ENCODE peak calls at places on chromosome 17, in four cellular contexts. A, N, L and W are unnamed samples.

GRCh38 chr17:59561042-59561441 is 4.4 kb upstream of the DHX40 start:
- DNase-seq in L (peak), N (peak), A (no peak), W (no peak)

GRCh38 chr17:42683407-42684031 is 1.2 kb downstream of the CNTNAP1 start:
- DNase-seq in L (no peak), A (no peak), N (no peak), W (peak)

GRCh38 chr17:41421116-41421515 is 3.3 kb downstream of the KRT37 start:
- DNase-seq in N (no peak), L (peak), A (no peak), W (no peak)

GRCh38 chr17:77875881-77876509 is 82.5 kb upstream of the TNRC6C start:
- DNase-seq in L (peak), A (no peak), N (no peak), W (no peak)

GRCh38 chr17:74951680-74952421 is 16.2 kb downstream of the OTOP3 start:
- DNase-seq in A (no peak), N (no peak), L (no peak), W (no peak)

GRCh38 chr17:8518346-8518745 is 82.7 kb downstream of the NDEL1 start:
- DNase-seq in N (no peak), A (no peak), L (no peak), W (no peak)

GRCh38 chr17:561118-561517 is 153.5 kb downstream of the VPS53 start:
- DNase-seq in N (no peak), L (peak), A (no peak), W (peak)

GRCh38 chr17:40819528-40820125 is 2.8 kb downstream of the KRT10 start:
- DNase-seq in L (peak), A (no peak), N (no peak), W (no peak)

GRCh38 chr17:72183194-72183685 is 62.4 kb downstream of the SOX9 start:
- DNase-seq in N (no peak), L (no peak), A (no peak), W (no peak)

GRCh38 chr17:69898606-69899005 is 176.4 kb upstream of the KCNJ16 start:
- DNase-seq in N (no peak), A (no peak), L (peak), W (no peak)

GRCh38 chr17:381941-382643 is 29.5 kb upstream of the RPH3AL start:
- DNase-seq in A (no peak), L (no peak), N (no peak), W (no peak)

GRCh38 chr17:77909236-77909635 is 49.3 kb upstream of the TNRC6C start:
- DNase-seq in N (no peak), L (no peak), A (no peak), W (no peak)

GRCh38 chr17:80963812-80964211 is 27.8 kb upstream of the CHMP6 start:
- DNase-seq in L (no peak), A (no peak), N (no peak), W (no peak)

GRCh38 chr17:68182940-68183551 is 64.8 kb upstream of the AMZ2 start:
- DNase-seq in A (peak), L (no peak), N (no peak), W (no peak)

GRCh38 chr17:31672161-31672819 is 186.8 kb downstream of the COPRS start:
- DNase-seq in N (no peak), A (no peak), L (peak), W (no peak)

GRCh38 chr17:12386240-12386639 is 279.4 kb upstream of the MYOCD start:
- DNase-seq in L (no peak), A (no peak), N (no peak), W (no peak)

GRCh38 chr17:64315032-64315490 is 52.0 kb upstream of the TEX2 start:
- DNase-seq in A (no peak), L (peak), N (no peak), W (no peak)

GRCh38 chr17:29931253-29931932 is 1.4 kb upstream of the SSH2 start:
- DNase-seq in N (peak), L (peak), A (peak), W (peak)

GRCh38 chr17:2157081-2157480 is 102.2 kb downstream of the HIC1 start:
- DNase-seq in N (no peak), A (no peak), L (peak), W (no peak)

GRCh38 chr17:72338847-72339790 is 218.3 kb downstream of the SOX9 start:
- DNase-seq in A (no peak), N (no peak), L (peak), W (no peak)

GRCh38 chr17:37218849-37219248 is 156.9 kb upstream of the C17orf78 start:
- DNase-seq in A (no peak), N (no peak), L (no peak), W (no peak)

GRCh38 chr17:67546578-67547527 is 169.8 kb downstream of the PITPNC1 start:
- DNase-seq in L (peak), A (no peak), N (no peak), W (no peak)

GRCh38 chr17:55219484-55219883 is 45.3 kb upstream of the HLF start:
- DNase-seq in A (no peak), N (no peak), L (no peak), W (no peak)

GRCh38 chr17:75848523-75849303 is 4.5 kb upstream of the UNC13D start:
- DNase-seq in N (peak), L (peak), A (peak), W (peak)

GRCh38 chr17:68175416-68175815 is 72.4 kb upstream of the AMZ2 start:
- DNase-seq in L (no peak), A (no peak), N (no peak), W (no peak)

GRCh38 chr17:74460996-74461395 is 5.4 kb upstream of the CD300A start:
- DNase-seq in L (no peak), N (no peak), A (no peak), W (no peak)

GRCh38 chr17:66313995-66314659 is 11.7 kb downstream of the PRKCA start:
- DNase-seq in N (no peak), A (no peak), L (no peak), W (no peak)

GRCh38 chr17:15092261-15092660 is 172.9 kb downstream of the PMP22 start:
- DNase-seq in L (no peak), A (no peak), N (no peak), W (no peak)

GRCh38 chr17:28968914-28969295 is 17.6 kb upstream of the PHF12 start:
- DNase-seq in L (no peak), N (no peak), A (no peak), W (no peak)

GRCh38 chr17:75778861-75779249 is 5.8 kb upstream of the UNK start:
- DNase-seq in N (no peak), A (peak), L (no peak), W (no peak)

GRCh38 chr17:64036198-64036922 is 15.9 kb upstream of the ICAM2 start:
- DNase-seq in N (peak), L (no peak), A (no peak), W (no peak)

GRCh38 chr17:28570716-28571254 is 539 bp downstream of the PIGS start:
- DNase-seq in L (peak), N (peak), A (peak), W (peak)

GRCh38 chr17:31857920-31858646 is 961 bp downstream of the COPRS start:
- DNase-seq in N (peak), A (no peak), L (peak), W (no peak)

GRCh38 chr17:29949708-29950107 is 8.3 kb downstream of the EFCAB5 start:
- DNase-seq in L (no peak), N (no peak), A (no peak), W (no peak)

GRCh38 chr17:78027121-78027520 is 68.6 kb downstream of the TNRC6C start:
- DNase-seq in N (no peak), A (no peak), L (no peak), W (no peak)

GRCh38 chr17:62085511-62086408 is 20.7 kb upstream of the MED13 start:
- DNase-seq in N (no peak), A (no peak), L (peak), W (no peak)

GRCh38 chr17:44171931-44172455 is 1.5 kb downstream of the ASB16 start:
- DNase-seq in L (no peak), N (no peak), A (no peak), W (no peak)

GRCh38 chr17:44167181-44167861 is 3.2 kb upstream of the ASB16 start:
- DNase-seq in L (no peak), A (no peak), N (no peak), W (no peak)

GRCh38 chr17:44170135-44170498 is 387 bp upstream of the ASB16 start:
- DNase-seq in N (no peak), L (no peak), A (no peak), W (no peak)

GRCh38 chr17:44174427-44174826 is 3.9 kb downstream of the ASB16 start:
- DNase-seq in N (no peak), A (no peak), L (no peak), W (no peak)

GRCh38 chr17:44170499-44171201 is at the start of gene ASB16:
- DNase-seq in L (peak), A (no peak), N (peak), W (no peak)
- H3K27ac ChIP-seq in L (no peak), A (no peak), N (peak), W (no peak)

GRCh38 chr17:49341356-49341755 is 20.7 kb downstream of the ZNF652 start:
- DNase-seq in A (no peak), N (no peak), L (no peak), W (no peak)

GRCh38 chr17:49344914-49345313 is 17.1 kb downstream of the ZNF652 start:
- DNase-seq in A (no peak), N (no peak), L (peak), W (no peak)

GRCh38 chr17:49343273-49343672 is 18.8 kb downstream of the ZNF652 start:
- DNase-seq in L (peak), A (no peak), N (no peak), W (no peak)

GRCh38 chr17:49339359-49339758 is 22.7 kb downstream of the ZNF652 start:
- DNase-seq in L (no peak), N (no peak), A (no peak), W (no peak)

DNA sequence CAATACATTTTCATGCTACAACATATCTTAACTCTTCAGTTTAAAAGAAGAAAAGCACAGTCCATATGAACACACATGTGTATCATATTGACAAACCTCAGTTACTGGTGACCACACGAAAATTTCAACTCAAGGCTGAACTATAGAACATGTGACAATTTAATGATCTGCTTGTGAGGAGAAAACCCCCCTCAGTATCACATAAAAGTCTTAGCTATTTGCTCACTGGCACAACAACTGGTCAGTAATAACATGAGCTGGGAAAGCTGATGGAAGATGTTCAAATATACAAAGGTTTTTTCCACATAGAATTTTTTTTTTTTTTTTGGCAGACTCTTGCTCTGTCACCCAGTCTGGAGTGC is 19.5 kb downstream of the ZNF652 start:
- DNase-seq in A (no peak), N (no peak), L (peak), W (no peak)
- H3K27ac ChIP-seq in A (no peak), N (no peak), L (no peak), W (no peak)

DNA sequence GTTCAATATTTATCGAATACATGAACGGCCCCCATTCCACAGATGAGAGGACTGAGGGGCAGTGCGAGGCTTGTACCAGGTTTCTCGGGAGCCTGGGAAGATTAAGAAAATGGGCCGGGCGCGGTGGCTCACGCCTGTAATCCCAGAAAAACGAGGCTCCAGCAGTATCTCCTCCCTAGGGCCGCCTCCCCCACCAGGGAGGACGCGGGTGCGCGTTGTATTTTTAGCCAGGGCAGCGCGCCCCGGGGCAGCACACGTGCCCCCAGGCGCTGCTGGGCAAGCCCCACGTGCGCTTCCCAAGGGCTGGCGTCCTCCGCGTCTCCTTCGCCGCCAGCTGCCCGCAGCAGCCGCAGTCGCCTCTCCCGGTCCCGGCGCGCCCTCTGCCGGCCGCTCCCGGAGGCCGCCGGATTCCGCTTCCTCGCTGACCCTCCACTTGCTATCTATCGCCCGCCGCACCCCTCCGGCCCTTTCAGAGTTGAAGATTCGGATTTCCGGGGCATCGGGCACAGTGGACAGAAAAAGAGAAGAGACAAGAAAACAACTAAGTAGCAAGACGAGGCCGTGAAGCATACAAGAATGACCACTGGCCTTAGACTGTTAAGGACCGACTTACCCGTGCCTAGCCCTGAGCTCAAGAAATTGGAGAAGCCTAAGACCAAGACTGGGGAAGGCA is 1.9 kb upstream of the YBX2 start:
- DNase-seq in A (peak), N (peak), L (peak), W (peak)
- H3K27ac ChIP-seq in A (no peak), N (no peak), L (no peak), W (no peak)

DNA sequence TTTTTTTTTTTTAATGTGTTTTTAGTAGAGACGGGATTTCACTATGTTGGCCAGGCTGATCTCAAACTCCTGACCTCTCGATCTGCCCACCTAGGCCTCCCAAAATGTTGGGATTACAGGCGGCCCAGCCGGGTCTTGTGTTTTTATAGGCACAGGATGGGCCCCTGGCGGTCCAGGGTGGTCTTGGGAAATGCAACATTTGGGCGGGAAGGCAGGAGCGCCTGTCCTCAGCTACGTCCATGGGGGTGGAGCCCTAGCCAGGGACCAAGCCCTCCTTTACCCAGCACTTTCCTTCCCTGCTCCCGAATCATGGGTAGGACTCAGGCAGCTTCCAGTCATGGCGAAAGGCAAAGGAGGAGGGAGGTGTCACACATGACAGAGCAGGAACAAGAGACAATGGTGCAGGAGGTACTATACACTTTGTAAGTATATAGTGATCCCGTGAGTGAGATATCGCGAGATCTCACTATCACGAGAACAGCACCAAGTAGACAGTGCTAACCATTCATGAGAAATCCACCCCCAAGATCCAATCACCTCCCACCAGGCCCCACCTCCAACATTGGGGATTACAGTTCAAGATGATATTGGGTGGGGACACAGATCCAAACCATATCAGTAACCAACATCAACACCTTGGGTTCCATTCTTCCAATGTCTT is 226.7 kb upstream of the WSCD1 start:
- DNase-seq in N (no peak), A (no peak), L (no peak), W (no peak)
- H3K27ac ChIP-seq in N (no peak), A (no peak), L (no peak), W (no peak)

DNA sequence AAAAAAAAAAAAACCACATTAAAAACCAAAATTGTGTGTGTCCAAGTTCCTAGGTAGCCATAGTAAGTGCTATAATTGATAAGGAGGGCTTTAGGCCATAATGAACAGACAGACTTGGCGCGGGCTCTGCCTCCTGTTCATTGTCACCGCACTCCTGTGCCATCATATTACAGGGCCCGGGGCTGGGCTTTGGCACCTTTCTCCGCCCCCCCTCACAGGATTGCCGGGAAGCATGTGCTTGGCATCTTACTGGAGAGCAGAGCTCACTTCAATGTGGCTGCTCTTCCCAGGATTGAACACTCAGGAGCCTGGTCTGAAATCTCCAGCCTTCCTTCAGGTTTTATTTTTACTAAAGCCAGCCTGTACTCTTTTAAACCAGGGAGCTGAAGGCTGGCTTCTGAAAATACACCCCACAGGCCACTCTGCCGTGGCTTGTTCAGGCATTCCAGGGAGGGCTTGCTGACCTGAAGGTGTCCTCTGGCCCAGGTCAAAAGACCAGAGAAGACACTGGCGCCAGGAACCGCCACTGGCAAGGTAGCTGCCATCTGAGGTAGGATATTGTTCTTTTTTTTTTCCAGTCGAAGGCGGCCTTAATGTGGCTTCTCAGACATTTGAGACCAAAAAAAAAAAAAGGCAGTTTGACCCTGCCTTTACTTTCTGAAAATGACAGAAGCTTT is 39.3 kb downstream of the DHRS7B start:
- DNase-seq in L (peak), N (no peak), A (no peak), W (no peak)
- H3K27ac ChIP-seq in L (peak), N (no peak), A (no peak), W (peak)

GRCh38 chr17:48539177-48539576 is 5.7 kb downstream of the HOXB2 start:
- DNase-seq in N (no peak), L (peak), A (no peak), W (no peak)
- H3K27ac ChIP-seq in N (no peak), L (peak), A (no peak), W (no peak)

GRCh38 chr17:9644910-9645751 is at the start of gene USP43:
- DNase-seq in A (no peak), L (peak), N (peak), W (no peak)
- H3K27ac ChIP-seq in A (no peak), L (no peak), N (peak), W (no peak)